ENCODE peak calls at places on chromosome 7, in seven cellular contexts. F, U, E, C, J, O and S are unnamed samples.

GRCh38 chr7:37218956-37219355 is 229.7 kb downstream of the ELMO1 start:
- DNase-seq in U (no peak), O (no peak), C (peak; percentile 4), E (no peak), F (no peak), J (no peak), S (no peak)

GRCh38 chr7:67346876-67347275 is 350.2 kb downstream of the TYW1 start:
- DNase-seq in C (no peak), U (no peak), J (no peak), E (no peak), F (no peak), O (no peak), S (no peak)

GRCh38 chr7:45131891-45132290 is 20.4 kb upstream of the TBRG4 start:
- DNase-seq in F (no peak), O (no peak), E (no peak), U (no peak), J (no peak), C (no peak), S (no peak)

GRCh38 chr7:85292908-85293576 is 106.2 kb upstream of the SEMA3D start:
- DNase-seq in J (no peak), F (no peak), C (no peak), E (no peak), U (no peak), O (no peak), S (no peak)

GRCh38 chr7:104852386-104852785 is 161.6 kb upstream of the KMT2E start:
- DNase-seq in E (no peak), U (no peak), F (no peak), C (no peak), J (no peak), O (no peak), S (no peak)

GRCh38 chr7:94741179-94741578 is 85.2 kb upstream of the SGCE start:
- DNase-seq in U (peak; percentile 13), J (no peak), O (no peak), C (no peak), F (no peak), E (no peak), S (no peak)

GRCh38 chr7:15891151-15891842 is 204.8 kb upstream of the MEOX2 start:
- DNase-seq in U (peak; percentile 32), C (no peak), O (no peak), E (no peak), J (no peak), F (no peak), S (no peak)

GRCh38 chr7:127598318-127598717 is 4.8 kb downstream of the FSCN3 start:
- DNase-seq in E (no peak), O (no peak), J (no peak), F (no peak), C (no peak), U (peak; percentile 26), S (no peak)

GRCh38 chr7:128879939-128880746 is 17.5 kb downstream of the ATP6V1F start:
- DNase-seq in J (peak; percentile 86), C (no peak), F (no peak), O (no peak), U (peak; percentile 77), E (peak; percentile 69), S (no peak)

GRCh38 chr7:21368317-21368716 is 59.6 kb upstream of the SP4 start:
- DNase-seq in C (no peak), J (no peak), O (no peak), F (no peak), E (no peak), U (no peak), S (no peak)

GRCh38 chr7:2978403-2978802 is 65.3 kb downstream of the CARD11 start:
- DNase-seq in U (peak; percentile 15), E (peak; percentile 70), F (no peak), C (peak; percentile 6), J (no peak), O (no peak), S (no peak)

GRCh38 chr7:94378396-94378795 is 16.3 kb upstream of the COL1A2 start:
- DNase-seq in F (no peak), J (no peak), C (no peak), U (peak; percentile 48), E (no peak), O (no peak), S (no peak)

GRCh38 chr7:131895541-131896173 is 339.2 kb upstream of the PODXL start:
- DNase-seq in E (no peak), O (no peak), C (no peak), U (peak; percentile 69), F (peak; percentile 11), J (no peak), S (peak; percentile 98)

GRCh38 chr7:82164813-82165212 is 278.8 kb downstream of the CACNA2D1 start:
- DNase-seq in E (no peak), J (no peak), F (peak; percentile 46), U (peak; percentile 85), O (no peak), C (peak; percentile 44), S (no peak)

GRCh38 chr7:132298782-132299181 is 277.5 kb downstream of the PLXNA4 start:
- DNase-seq in U (peak; percentile 61), F (no peak), E (no peak), J (no peak), C (no peak), O (no peak), S (no peak)

GRCh38 chr7:31950101-31950755 is 120.0 kb downstream of the PDE1C start:
- DNase-seq in E (no peak), O (no peak), U (peak; percentile 14), F (no peak), C (no peak), J (no peak), S (no peak)

GRCh38 chr7:119167431-119167830 is 942.9 kb downstream of the ANKRD7 start:
- DNase-seq in C (no peak), O (no peak), F (no peak), U (no peak), E (no peak), J (no peak), S (no peak)

GRCh38 chr7:47609803-47610452 is 28.0 kb upstream of the TNS3 start:
- DNase-seq in F (peak; percentile 91), E (no peak), O (peak; percentile 75), J (peak; percentile 67), U (peak; percentile 74), C (peak; percentile 48), S (no peak)

GRCh38 chr7:77985974-77986339 is 187.4 kb downstream of the PHTF2 start:
- DNase-seq in U (peak; percentile 81), C (no peak), O (no peak), E (no peak), J (no peak), F (no peak), S (no peak)

DNA sequence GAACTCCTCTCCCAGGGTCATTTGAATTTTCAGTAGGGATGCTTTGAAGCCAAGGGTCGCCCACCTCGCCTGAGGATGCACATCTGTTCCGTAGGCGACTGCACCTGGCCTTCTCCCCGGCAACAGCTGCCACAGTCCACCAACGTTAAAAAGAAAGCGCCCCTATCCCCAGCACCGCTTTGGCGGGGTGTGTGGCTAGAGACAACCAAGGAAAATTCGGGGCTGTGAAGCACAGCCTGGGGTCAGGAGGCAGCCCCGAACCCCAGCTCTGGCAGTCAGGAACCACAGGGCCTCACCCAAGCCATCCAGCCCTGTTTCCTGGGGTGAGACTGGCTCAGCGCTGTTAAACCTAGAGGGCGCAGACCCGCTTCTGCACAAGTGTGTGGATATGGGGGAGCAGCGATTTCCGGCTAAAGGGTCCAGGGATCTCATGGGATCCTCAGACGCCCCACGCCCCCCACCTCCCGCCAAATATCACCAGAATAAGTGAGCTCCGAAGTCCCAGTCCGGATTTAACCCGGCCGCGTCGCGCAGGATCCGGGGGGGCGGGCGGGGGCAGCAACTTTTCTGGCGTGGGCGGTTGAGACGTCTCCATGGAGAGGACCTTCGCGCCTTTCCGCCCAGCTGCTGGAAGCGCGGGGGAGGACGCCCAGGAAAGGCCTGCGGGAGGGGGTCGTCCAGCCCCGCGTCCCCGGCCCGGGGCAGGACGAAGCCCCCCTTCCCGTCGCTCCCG is 821 bp downstream of the ZC3HAV1L start:
- DNase-seq in C (no peak), U (peak; percentile 39), E (no peak), F (no peak), O (no peak), J (no peak), S (no peak)
- TF ChIP-seq CTCF in C (no peak), U (peak; percentile 5), E (no peak), F (peak; percentile 6), O (no peak), J (no peak), S (no peak)

DNA sequence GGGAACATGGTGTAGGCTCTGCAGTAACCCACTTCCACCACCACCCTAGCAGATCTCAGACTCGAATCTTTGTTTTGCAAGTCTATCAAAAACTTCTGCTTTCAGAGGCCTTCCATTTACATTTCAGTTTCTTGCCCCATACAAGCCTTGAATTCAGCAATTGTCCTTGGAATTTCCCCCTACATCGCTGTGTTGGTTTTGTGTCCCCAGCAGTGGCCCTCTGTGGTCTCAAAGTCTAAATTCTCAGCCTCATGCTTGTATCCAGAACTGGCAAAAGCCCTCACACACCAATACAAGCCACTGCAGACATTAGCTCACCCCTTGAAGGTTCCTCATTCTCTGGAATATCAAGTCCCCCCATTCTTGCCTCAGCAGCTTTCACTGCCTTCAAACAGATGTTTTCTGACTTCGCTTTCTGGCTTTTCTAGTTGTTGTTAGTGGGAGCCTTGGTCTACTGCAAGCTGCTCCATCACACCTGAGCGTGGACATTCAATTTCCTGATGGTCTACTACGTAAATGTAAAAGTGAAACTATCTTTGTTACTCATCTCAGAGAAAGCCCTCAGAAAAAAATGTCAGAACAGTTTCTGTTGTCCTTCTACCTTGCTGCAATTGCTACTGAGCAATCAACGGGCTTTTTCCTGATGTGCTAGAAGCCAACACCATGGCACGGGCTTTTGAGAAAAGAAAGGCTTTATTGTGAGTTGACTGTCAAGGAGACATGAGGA is 1.8 kb upstream of the NUB1 start:
- DNase-seq in C (no peak), F (no peak), U (no peak), J (no peak), E (no peak), O (no peak), S (no peak)
- H3K4me3 ChIP-seq in C (no peak overlapping the region), F (no peak overlapping the region), U (no peak overlapping the region), J (no peak overlapping the region), E (no peak overlapping the region), O (no peak overlapping the region), S (no peak overlapping the region)

GRCh38 chr7:100983451-100984187 is 14.3 kb downstream of the MUC12 start:
- DNase-seq in F (no peak), E (no peak), O (no peak), U (peak; percentile 18), J (no peak), C (no peak), S (peak; percentile 100)
- TF ChIP-seq CTCF in F (no peak), E (no peak), O (no peak), U (no peak), J (no peak), C (no peak), S (no peak)

DNA sequence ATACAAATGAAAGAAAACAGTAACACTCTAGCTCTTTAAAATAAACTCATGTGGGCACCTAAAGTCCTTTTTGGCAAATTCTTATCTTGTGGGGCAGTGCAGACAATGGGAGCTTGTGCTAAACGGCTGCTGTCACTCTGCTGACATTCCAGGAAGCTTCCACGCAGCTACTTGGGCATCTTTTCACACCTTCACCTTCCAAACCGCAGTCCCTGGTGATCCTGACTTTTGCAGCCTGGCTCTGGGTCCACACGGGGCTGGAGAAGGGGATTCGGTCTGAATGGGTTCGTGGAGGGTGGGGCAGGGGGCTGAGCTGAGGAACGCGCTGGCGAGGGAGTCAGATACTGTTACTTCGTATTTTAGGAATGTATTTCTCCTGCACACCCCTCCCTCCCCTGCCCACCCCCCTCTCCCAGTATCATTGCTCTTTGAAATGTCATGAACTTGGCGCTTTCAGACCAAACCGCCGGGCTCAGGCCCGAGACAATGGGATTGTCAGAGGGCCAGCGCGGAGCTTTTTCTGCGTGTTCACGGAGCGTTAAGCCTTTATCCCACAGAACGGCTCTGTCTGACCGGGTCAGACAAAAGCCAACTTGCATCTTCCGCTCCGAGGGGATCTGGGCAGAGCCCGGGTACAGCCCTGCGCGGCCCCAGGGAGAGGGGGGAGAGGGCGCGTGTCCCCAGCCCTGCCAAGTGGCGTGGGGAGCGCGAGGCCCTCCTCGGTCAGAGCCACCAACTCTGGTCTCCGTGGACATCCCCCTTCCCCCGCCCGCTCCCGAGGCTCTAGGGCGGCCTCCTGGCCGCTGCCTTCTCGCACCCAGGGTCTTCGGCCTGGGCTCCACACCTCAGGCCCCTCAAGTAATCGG is 76.7 kb upstream of the EN2 start:
- DNase-seq in F (no peak), E (no peak), J (no peak), U (no peak), O (no peak), C (no peak), S (no peak)
- H3K4me3 ChIP-seq in F (no peak overlapping the region), E (peak overlapping the region; percentile 43), J (peak overlapping the region; percentile 49), U (peak overlapping the region; percentile 8), O (peak overlapping the region; percentile 2), C (peak overlapping the region; percentile 5), S (no peak overlapping the region)